ENCODE peak calls at places on chromosomes 11 and 22, in eight cellular contexts. H is K562; N is GM13977; Q is CD4-positive, alpha-beta T cell; U is HFF-Myc; V is RWPE1; Z is IMR-90; K is lung. D is an unnamed sample.

GRCh38 chr22:44192098-44192810 is 11.5 kb downstream of the PARVG start:
- DNase-seq in H (peak; percentile 60), N (no peak), Q (peak; percentile 34), U (no peak), V (peak; percentile 3), Z (no peak), K (no peak), D (peak; percentile 30)

GRCh38 chr22:20247010-20247505 is 21.1 kb downstream of the RTN4R start:
- DNase-seq in H (peak; percentile 82), N (peak; percentile 89), Q (no peak), U (no peak), V (no peak), Z (peak; percentile 39), K (no peak), D (no peak)

GRCh38 chr11:10298342-10298741 is 4.3 kb upstream of the SBF2 start:
- DNase-seq in H (no peak), N (peak; percentile 84), Q (no peak), U (no peak), V (no peak), Z (peak; percentile 98), K (no peak), D (no peak)

GRCh38 chr11:109756951-109757350 is 335.0 kb downstream of the C11orf87 start:
- DNase-seq in H (no peak), N (no peak), Q (no peak), U (no peak), V (no peak), Z (no peak), K (no peak), D (no peak)

GRCh38 chr22:18970180-18970947 is 34.3 kb upstream of the PRODH start:
- DNase-seq in H (peak; percentile 38), N (no peak), Q (no peak), U (no peak), V (no peak), Z (no peak), K (no peak), D (peak; percentile 56)

GRCh38 chr11:65420506-65421203 is 1.9 kb upstream of the NEAT1 start:
- DNase-seq in H (no peak), N (no peak), Q (no peak), U (no peak), V (no peak), Z (no peak), K (no peak), D (no peak)

GRCh38 chr11:35343033-35343598 is 76.2 kb downstream of the SLC1A2 start:
- DNase-seq in H (peak; percentile 82), N (no peak), Q (no peak), U (no peak), V (no peak), Z (no peak), K (no peak), D (no peak)

GRCh38 chr11:19766206-19766605 is 53.6 kb downstream of the NAV2 start:
- DNase-seq in H (no peak), N (no peak), Q (no peak), U (no peak), V (no peak), Z (peak; percentile 41), K (no peak), D (no peak)

GRCh38 chr11:11620251-11620965 is 1.4 kb downstream of the GALNT18 start:
- DNase-seq in H (no peak), N (peak; percentile 20), Q (no peak), U (no peak), V (peak; percentile 51), Z (peak; percentile 12), K (peak; percentile 66), D (peak; percentile 38)

GRCh38 chr11:32312865-32313403 is 122.4 kb downstream of the WT1 start:
- DNase-seq in H (peak; percentile 63), N (peak; percentile 40), Q (no peak), U (no peak), V (peak; percentile 51), Z (peak; percentile 52), K (peak; percentile 35), D (no peak)

GRCh38 chr11:118175031-118175531 is 1.4 kb downstream of the SCN2B start:
- DNase-seq in H (no peak), N (no peak), Q (no peak), U (no peak), V (peak; percentile 60), Z (peak; percentile 62), K (no peak), D (no peak)

GRCh38 chr11:124837491-124837856 is 27.8 kb upstream of the ROBO3 start:
- DNase-seq in H (peak; percentile 64), N (peak; percentile 70), Q (no peak), U (peak; percentile 64), V (peak; percentile 73), Z (peak; percentile 90), K (no peak), D (peak; percentile 16)

GRCh38 chr11:128480066-128480465 is 107.3 kb downstream of the ETS1 start:
- DNase-seq in H (no peak), N (no peak), Q (no peak), U (no peak), V (no peak), Z (no peak), K (no peak), D (no peak)

GRCh38 chr11:75969626-75970308 is 154.8 kb downstream of the UVRAG start:
- DNase-seq in H (no peak), N (no peak), Q (no peak), U (peak; percentile 70), V (no peak), Z (peak; percentile 84), K (no peak), D (no peak)

GRCh38 chr11:8608646-8609045 is 14.6 kb upstream of the STK33 start:
- DNase-seq in H (no peak), N (no peak), Q (no peak), U (no peak), V (no peak), Z (peak; percentile 56), K (no peak), D (no peak)

GRCh38 chr11:87859583-87859982 is 315.7 kb downstream of the RAB38 start:
- DNase-seq in H (no peak), N (no peak), Q (no peak), U (no peak), V (no peak), Z (no peak), K (no peak), D (no peak)

GRCh38 chr22:21068681-21069276 is 23.0 kb downstream of the LRRC74B start:
- DNase-seq in H (no peak), N (no peak), Q (no peak), U (no peak), V (no peak), Z (no peak), K (no peak), D (no peak)

DNA sequence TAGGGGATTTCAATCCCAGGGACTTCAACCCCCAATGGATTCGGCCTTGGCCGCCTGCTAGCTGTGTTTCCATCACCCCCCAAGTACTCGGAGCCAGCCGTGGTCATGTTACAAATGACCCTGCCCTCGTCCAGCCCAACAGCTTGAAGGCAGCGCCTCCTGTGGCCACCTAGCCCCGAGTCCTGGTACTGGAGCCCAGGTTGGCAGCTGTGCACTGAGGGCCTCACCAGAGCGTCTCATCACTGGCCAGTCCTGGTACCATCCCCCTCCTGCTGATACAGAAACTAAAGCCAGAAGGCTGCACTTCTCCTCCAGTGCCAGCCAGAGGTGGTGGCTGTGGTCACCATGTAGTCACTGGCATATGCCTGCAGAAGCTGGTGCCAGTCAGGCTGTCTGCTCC is 44.9 kb upstream of the FADD start:
- DNase-seq in H (peak; percentile 44), N (no peak), Q (no peak), U (no peak), V (no peak), Z (peak; percentile 19), K (no peak), D (peak; percentile 24)
- TF ChIP-seq CTCF in H (peak; percentile 64), N (peak; percentile 38), Q (no peak), U (peak; percentile 48), V (no peak), Z (peak; percentile 45), K (no peak), D (peak; percentile 52)

DNA sequence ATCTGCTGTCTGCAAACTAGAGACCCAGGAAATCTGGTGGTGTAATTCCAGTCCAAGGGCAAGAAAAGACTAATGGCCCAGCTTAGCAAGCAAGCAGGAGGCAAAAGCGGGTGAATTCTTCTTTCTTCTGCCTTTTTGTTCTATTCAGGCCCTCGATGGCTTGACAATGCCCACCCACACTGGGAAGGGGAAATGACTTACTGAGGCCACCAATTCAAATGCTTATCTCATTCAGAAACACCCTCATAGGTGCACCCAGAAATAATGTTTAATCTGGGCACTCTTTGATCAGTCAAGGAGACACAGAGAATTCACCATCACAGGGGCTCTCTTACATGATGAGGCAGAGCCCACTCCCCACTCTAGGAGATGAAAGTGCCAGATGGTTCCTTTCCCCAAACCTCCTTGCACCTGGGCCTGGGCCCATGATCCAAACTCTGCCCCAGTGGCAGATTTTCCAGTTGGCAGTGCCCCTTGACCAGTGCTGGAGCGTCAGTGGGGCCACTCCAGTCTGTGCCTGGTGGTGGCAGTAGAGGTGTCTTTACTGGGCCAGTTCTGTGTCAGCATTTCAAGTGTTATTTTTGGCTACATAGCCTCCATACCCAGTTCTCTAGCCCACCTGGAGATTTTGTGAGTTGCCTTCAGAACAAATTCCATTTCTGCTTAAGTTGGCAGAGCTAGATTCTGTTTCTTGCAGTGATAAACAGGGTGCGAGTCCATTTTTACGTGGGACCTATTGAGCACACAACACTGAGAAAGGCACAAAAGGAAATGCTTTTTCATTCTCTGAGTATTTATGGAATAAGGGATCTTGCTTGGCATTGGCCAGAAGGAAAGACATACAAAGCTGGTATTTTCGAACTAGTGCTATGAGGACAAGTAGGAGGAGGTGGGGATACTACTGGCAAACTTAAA is 7.5 kb downstream of the ELMOD1 start:
- DNase-seq in H (peak; percentile 13), N (no peak), Q (no peak), U (no peak), V (no peak), Z (no peak), K (no peak), D (no peak)
- TF ChIP-seq CTCF in H (peak; percentile 44), N (peak; percentile 49), Q (no peak), U (peak; percentile 47), V (no peak), Z (peak; percentile 29), K (no peak), D (peak; percentile 50)

GRCh38 chr11:69500285-69501120 is 19.0 kb downstream of the LINC01488 start:
- DNase-seq in H (no peak), N (no peak), Q (no peak), U (no peak), V (no peak), Z (no peak), K (no peak), D (no peak)
- TF ChIP-seq CTCF in H (no peak), N (no peak), Q (no peak), U (no peak), V (no peak), Z (no peak), K (no peak), D (no peak)

GRCh38 chr22:39365406-39365782 is 15.6 kb downstream of the SYNGR1 start:
- DNase-seq in H (no peak), N (no peak), Q (no peak), U (no peak), V (no peak), Z (no peak), K (no peak), D (no peak)

GRCh38 chr22:39367040-39367439 is 17.2 kb downstream of the SYNGR1 start:
- DNase-seq in H (no peak), N (no peak), Q (no peak), U (no peak), V (no peak), Z (no peak), K (no peak), D (no peak)

GRCh38 chr22:39363751-39364484 is 14.1 kb downstream of the SYNGR1 start:
- DNase-seq in H (peak; percentile 44), N (no peak), Q (no peak), U (no peak), V (no peak), Z (no peak), K (no peak), D (no peak)

GRCh38 chr22:39362932-39363331 is 13.1 kb downstream of the SYNGR1 start:
- DNase-seq in H (no peak), N (no peak), Q (no peak), U (no peak), V (no peak), Z (no peak), K (no peak), D (no peak)

GRCh38 chr22:39364646-39365405 is 15.0 kb downstream of the SYNGR1 start:
- DNase-seq in H (no peak), N (no peak), Q (no peak), U (no peak), V (no peak), Z (no peak), K (no peak), D (no peak)
- TF ChIP-seq CTCF in H (no peak), N (no peak), Q (no peak), U (peak; percentile 25), V (no peak), Z (no peak), K (no peak), D (no peak)